ENCODE peak calls at places on chromosomes 5 and 9, in seven cellular contexts. T is lower lobe of right lung; P is left cardiac atrium; U is occipital lobe; I is cardiac fibroblast; C is stimulated activated naive CD8-positive, alpha-beta T cell treated with anti-CD3 and anti-CD28 coated beads, Interleukin-15, amount 100 ng/mL, for 72 hours; N is uterus. O is an unnamed sample.

GRCh38 chr5:110549301-110549700 is 177.2 kb downstream of the TMEM232 start:
- DNase-seq in T (no peak), P (no peak), U (no peak), I (no peak), C (no peak), N (no peak), O (no peak)

GRCh38 chr5:14105717-14106435 is 37.3 kb upstream of the TRIO start:
- DNase-seq in T (no peak), P (peak), U (no peak), I (peak), C (no peak), N (no peak), O (peak)

GRCh38 chr9:35932732-35933131 is 23.4 kb downstream of the SPAAR start:
- DNase-seq in T (no peak), P (no peak), U (no peak), I (no peak), C (no peak), N (no peak), O (no peak)

GRCh38 chr9:21434202-21435014 is 5.8 kb upstream of the IFNA1 start:
- DNase-seq in T (no peak), P (peak), U (no peak), I (peak), C (no peak), N (no peak), O (peak)

GRCh38 chr9:129309906-129310305 is 131.8 kb upstream of the IER5L start:
- DNase-seq in T (peak), P (no peak), U (no peak), I (no peak), C (no peak), N (no peak), O (no peak)

GRCh38 chr5:66113160-66113559 is 30.9 kb upstream of the SREK1 start:
- DNase-seq in T (no peak), P (no peak), U (no peak), I (peak), C (no peak), N (no peak), O (peak)

GRCh38 chr9:133322701-133323100 is 13.3 kb downstream of the SURF6 start:
- DNase-seq in T (no peak), P (no peak), U (no peak), I (no peak), C (no peak), N (no peak), O (no peak)

GRCh38 chr9:113682297-113682771 is 193.8 kb upstream of the ZNF618 start:
- DNase-seq in T (peak), P (peak), U (peak), I (peak), C (peak), N (peak), O (peak)

GRCh38 chr9:14260101-14260500 is 53.8 kb downstream of the NFIB start:
- DNase-seq in T (no peak), P (no peak), U (no peak), I (no peak), C (no peak), N (no peak), O (no peak)

GRCh38 chr5:136763548-136763947 is 398.2 kb upstream of the TRPC7 start:
- DNase-seq in T (no peak), P (no peak), U (no peak), I (no peak), C (no peak), N (no peak), O (no peak)

GRCh38 chr5:26761040-26761439 is 277.3 kb downstream of the CDH9 start:
- DNase-seq in T (no peak), P (no peak), U (no peak), I (no peak), C (no peak), N (no peak), O (no peak)

GRCh38 chr9:121294866-121295661 is 27.1 kb downstream of the GSN start:
- DNase-seq in T (no peak), P (peak), U (no peak), I (no peak), C (no peak), N (peak), O (no peak)

GRCh38 chr5:179400020-179400419 is 54.8 kb upstream of the ADAMTS2 start:
- DNase-seq in T (no peak), P (no peak), U (no peak), I (no peak), C (no peak), N (no peak), O (no peak)

GRCh38 chr5:112938286-112938685 is 16.3 kb upstream of the REEP5 start:
- DNase-seq in T (no peak), P (no peak), U (no peak), I (no peak), C (no peak), N (no peak), O (no peak)

GRCh38 chr9:94639045-94639995 is at the start of gene FBP1:
- DNase-seq in T (peak), P (peak), U (no peak), I (no peak), C (peak), N (no peak), O (peak)

GRCh38 chr5:143213231-143213850 is 190.1 kb downstream of the NR3C1 start:
- DNase-seq in T (no peak), P (no peak), U (no peak), I (peak), C (no peak), N (no peak), O (no peak)

GRCh38 chr9:108019821-108020220 is 530.3 kb upstream of the KLF4 start:
- DNase-seq in T (no peak), P (no peak), U (no peak), I (no peak), C (no peak), N (no peak), O (no peak)

GRCh38 chr9:123225995-123226394 is 42.4 kb downstream of the STRBP start:
- DNase-seq in T (no peak), P (no peak), U (no peak), I (no peak), C (no peak), N (no peak), O (no peak)

GRCh38 chr5:119655081-119655480 is 25.7 kb downstream of the FAM170A start:
- DNase-seq in T (peak), P (no peak), U (no peak), I (no peak), C (no peak), N (no peak), O (no peak)

GRCh38 chr5:133363807-133364587 is 248.3 kb downstream of the FSTL4 start:
- DNase-seq in T (no peak), P (no peak), U (no peak), I (no peak), C (no peak), N (no peak), O (no peak)

GRCh38 chr5:39661026-39661779 is 236.4 kb upstream of the DAB2 start:
- DNase-seq in T (no peak), P (no peak), U (no peak), I (no peak), C (no peak), N (no peak), O (no peak)

GRCh38 chr5:2286250-2286649 is 403.5 kb upstream of the IRX4 start:
- DNase-seq in T (no peak), P (no peak), U (no peak), I (no peak), C (no peak), N (no peak), O (no peak)

GRCh38 chr5:17123010-17123409 is 94.4 kb upstream of the BASP1 start:
- DNase-seq in T (no peak), P (no peak), U (no peak), I (peak), C (no peak), N (no peak), O (no peak)

GRCh38 chr5:172584638-172585037 is 56.4 kb upstream of the NEURL1B start:
- DNase-seq in T (no peak), P (no peak), U (no peak), I (no peak), C (no peak), N (no peak), O (no peak)

GRCh38 chr9:126638571-126639132 is 24.9 kb downstream of the LMX1B start:
- DNase-seq in T (no peak), P (no peak), U (no peak), I (no peak), C (no peak), N (no peak), O (no peak)

GRCh38 chr5:96714450-96714849 is 52.3 kb downstream of the CAST start:
- DNase-seq in T (no peak), P (no peak), U (no peak), I (peak), C (no peak), N (no peak), O (no peak)

GRCh38 chr9:135568026-135568425 is 6.5 kb downstream of the PAEP start:
- DNase-seq in T (no peak), P (no peak), U (no peak), I (no peak), C (no peak), N (no peak), O (no peak)

GRCh38 chr5:156675402-156675801 is 174.7 kb upstream of the PPP1R2B start:
- DNase-seq in T (no peak), P (no peak), U (no peak), I (no peak), C (no peak), N (no peak), O (no peak)

GRCh38 chr9:27407491-27407890 is 110.5 kb upstream of the EQTN start:
- DNase-seq in T (no peak), P (no peak), U (no peak), I (no peak), C (no peak), N (no peak), O (no peak)

GRCh38 chr9:76798527-76798926 is 34.3 kb downstream of the PCA3 start:
- DNase-seq in T (no peak), P (no peak), U (no peak), I (no peak), C (no peak), N (no peak), O (no peak)

GRCh38 chr5:125399885-125400284 is 653.4 kb upstream of the ZNF608 start:
- DNase-seq in T (no peak), P (no peak), U (no peak), I (no peak), C (no peak), N (no peak), O (no peak)

GRCh38 chr5:133895979-133896378 is 72.4 kb downstream of the C5orf15 start:
- DNase-seq in T (no peak), P (no peak), U (no peak), I (no peak), C (no peak), N (no peak), O (no peak)

GRCh38 chr5:181187500-181188213 is 17.3 kb downstream of the TRIM7 start:
- DNase-seq in T (peak), P (peak), U (no peak), I (peak), C (peak), N (peak), O (peak)

GRCh38 chr9:121550569-121551512 is 51.2 kb upstream of the GGTA1 start:
- DNase-seq in T (peak), P (peak), U (peak), I (peak), C (peak), N (peak), O (peak)